ENCODE peak calls at places on chromosome X, in four cellular contexts. E, N, K and M are unnamed samples. For H3K36me3, the result is how much of the 10 kb centered on the place peaks cover.

GRCh38 chrX:109732319-109732779 is 708 bp downstream of the ACSL4 start:
- DNase-seq in N (no peak), K (peak), E (no peak), M (peak)

GRCh38 chrX:150361070-150361776 is 1.9 kb upstream of the MAMLD1 start:
- DNase-seq in E (no peak), K (peak), N (no peak), M (no peak)

GRCh38 chrX:38552721-38553120 is 8.6 kb upstream of the TSPAN7 start:
- DNase-seq in N (no peak), K (no peak), E (no peak), M (no peak)

GRCh38 chrX:22365460-22365859 is 92.7 kb downstream of the CBLL2 start:
- DNase-seq in K (peak), E (no peak), N (no peak), M (no peak)

GRCh38 chrX:145865082-145865481 is 47.5 kb downstream of the SLITRK2 start:
- DNase-seq in K (no peak), N (no peak), E (no peak), M (no peak)

GRCh38 chrX:11298600-11298999 is 5.4 kb downstream of the AMELX start:
- DNase-seq in E (no peak), K (no peak), N (no peak), M (no peak)

GRCh38 chrX:124619710-124620109 is 273.3 kb downstream of the SH2D1A start:
- DNase-seq in K (no peak), N (no peak), E (no peak), M (no peak)

GRCh38 chrX:33741807-33742206 is 390.3 kb downstream of the FAM47A start:
- DNase-seq in N (no peak), K (no peak), E (peak), M (no peak)

GRCh38 chrX:38332505-38332904 is 5.2 kb upstream of the RPGR start:
- DNase-seq in E (no peak), N (no peak), K (no peak), M (peak)

GRCh38 chrX:50903387-50904027 is 7.0 kb upstream of the BMP15 start:
- DNase-seq in E (no peak), K (peak), N (peak), M (no peak)

GRCh38 chrX:130165181-130165702 is 399 bp downstream of the AIFM1 start:
- DNase-seq in E (no peak), N (no peak), K (peak), M (no peak)

GRCh38 chrX:106302304-106302703 is 134.2 kb downstream of the PWWP3B start:
- DNase-seq in E (no peak), N (no peak), K (no peak), M (no peak)

GRCh38 chrX:39816871-39817731 is 280.7 kb downstream of the BCOR start:
- DNase-seq in E (no peak), N (no peak), K (peak), M (no peak)

GRCh38 chrX:118577041-118577440 is 81.4 kb downstream of the DOCK11 start:
- DNase-seq in E (peak), N (no peak), K (no peak), M (no peak)

GRCh38 chrX:105552395-105552794 is 269.9 kb upstream of the NRK start:
- DNase-seq in E (no peak), N (no peak), K (peak), M (no peak)

GRCh38 chrX:147738260-147738659 is 173.5 kb upstream of the FMR1 start:
- DNase-seq in E (no peak), K (no peak), N (no peak), M (no peak)

GRCh38 chrX:115602729-115603389 is 41.9 kb downstream of the PLS3 start:
- DNase-seq in N (no peak), E (no peak), K (no peak), M (no peak)

GRCh38 chrX:39866229-39866628 is 231.5 kb downstream of the BCOR start:
- DNase-seq in E (no peak), K (no peak), N (no peak), M (no peak)

GRCh38 chrX:72255445-72255844 is 16.6 kb upstream of the ERCC6L start:
- DNase-seq in K (no peak), N (no peak), E (no peak), M (no peak)

GRCh38 chrX:78321809-78322208 is 5.6 kb downstream of the CYSLTR1 start:
- DNase-seq in E (no peak), N (peak), K (no peak), M (peak)

GRCh38 chrX:142204522-142205433 is at the start of gene MAGEC2:
- DNase-seq in E (no peak), N (no peak), K (no peak), M (no peak)

GRCh38 chrX:129649268-129650182 is 5.2 kb downstream of the APLN start:
- DNase-seq in K (no peak), N (no peak), E (no peak), M (no peak)

GRCh38 chrX:31036895-31037294 is 34.9 kb downstream of the FTHL17 start:
- DNase-seq in E (no peak), K (peak), N (peak), M (no peak)

GRCh38 chrX:38870386-38870895 is 69.2 kb downstream of the MID1IP1 start:
- DNase-seq in E (no peak), N (no peak), K (no peak), M (no peak)

GRCh38 chrX:82141942-82142341 is 940.0 kb downstream of the SH3BGRL start:
- DNase-seq in K (no peak), N (no peak), E (no peak), M (no peak)

GRCh38 chrX:40156472-40157227 is 58.9 kb upstream of the BCOR start:
- DNase-seq in K (no peak), E (no peak), N (no peak), M (no peak)

DNA sequence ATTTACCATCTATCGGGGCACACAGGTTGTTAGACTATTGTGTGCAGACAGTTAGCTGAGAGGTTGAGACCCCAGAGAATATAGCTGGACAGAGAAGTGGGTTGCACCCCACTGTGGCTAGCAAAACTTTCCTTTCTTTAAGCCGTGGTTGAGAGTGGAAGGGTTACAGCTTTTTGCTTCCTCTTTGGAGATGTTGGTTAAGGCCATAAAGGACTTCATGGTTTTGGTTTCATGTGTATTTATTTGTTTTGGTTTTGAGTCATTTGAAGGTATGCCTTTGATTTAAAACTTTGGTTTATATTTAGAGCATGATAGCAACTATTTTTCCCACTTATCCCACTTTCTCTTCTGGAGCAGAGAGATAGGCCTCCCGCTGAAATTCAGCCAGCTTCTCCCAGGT is 274.3 kb upstream of the IL1RAPL1 start:
- DNase-seq in E (no peak), N (no peak), K (no peak), M (no peak)
- H3K4me3 ChIP-seq in E (no peak), N (no peak), K (no peak), M (no peak)

GRCh38 chrX:49878834-49879655 is at the start of gene USP27X:
- DNase-seq in N (peak), E (peak), K (peak), M (peak)

GRCh38 chrX:49880668-49881067 is 1.4 kb downstream of the USP27X start:
- DNase-seq in K (no peak), E (no peak), N (no peak), M (no peak)

GRCh38 chrX:49879656-49880277 is 483 bp downstream of the USP27X start:
- DNase-seq in N (no peak), K (no peak), E (no peak), M (no peak)

DNA sequence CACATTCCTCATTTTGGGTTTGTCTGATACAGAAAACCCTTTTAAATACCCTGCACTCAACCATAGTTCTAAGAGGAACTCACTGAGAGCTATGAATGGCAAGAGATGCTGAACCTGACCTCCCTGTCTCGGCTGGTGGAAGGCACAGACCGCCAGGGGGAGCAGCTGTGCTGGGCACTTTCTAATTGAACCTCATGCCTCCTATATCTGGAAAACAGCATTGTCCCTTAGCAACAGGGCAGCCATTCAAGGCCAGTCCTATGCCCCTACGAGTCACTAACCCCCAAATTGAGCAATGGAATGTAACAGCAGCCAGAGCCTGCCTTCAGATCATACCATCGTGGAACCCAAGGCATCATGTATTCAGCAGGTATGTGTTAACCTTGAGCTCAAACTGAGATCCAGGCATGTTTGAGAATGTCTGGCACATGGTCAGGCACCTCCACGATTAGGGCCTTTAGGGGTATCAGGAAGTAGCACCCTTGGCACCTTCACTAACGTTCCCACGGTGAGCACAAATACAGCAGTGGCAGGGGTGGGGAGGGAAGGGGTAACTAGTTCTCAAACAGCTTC is 5.1 kb downstream of the USP27X start:
- DNase-seq in E (no peak), K (peak), N (peak), M (peak)
- TF ChIP-seq CTCF in E (peak), K (peak), N (peak), M (peak)

DNA sequence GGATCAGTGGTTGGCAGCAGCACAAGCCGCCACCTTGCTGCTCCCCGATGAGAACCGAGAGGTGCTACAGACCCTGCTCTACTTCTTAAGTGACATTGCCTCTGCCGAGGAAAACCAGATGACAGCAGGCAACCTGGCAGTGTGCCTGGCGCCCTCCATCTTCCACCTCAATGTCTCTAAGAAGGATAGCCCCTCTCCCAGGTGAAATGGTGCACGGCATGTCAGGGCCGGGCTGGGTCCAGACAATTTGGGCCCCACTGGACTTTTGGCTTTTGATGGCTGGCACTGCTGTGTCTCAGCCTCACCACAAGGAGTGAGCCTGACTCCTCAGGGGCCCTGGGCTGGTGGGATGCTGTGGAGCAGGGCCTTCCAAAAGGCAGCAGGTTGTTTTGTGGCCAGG is 74.1 kb downstream of the STARD8 start:
- DNase-seq in E (peak), K (no peak), N (no peak), M (no peak)
- H3K36me3 ChIP-seq in E (under half), K (under half), N (under half), M (under half)

GRCh38 chrX:23782863-23783568 is at the start of gene SAT1:
- DNase-seq in K (peak), E (peak), N (peak), M (peak)

GRCh38 chrX:23783569-23784486 is 855 bp downstream of the SAT1 start:
- DNase-seq in E (no peak), K (peak), N (no peak), M (peak)

GRCh38 chrX:23785564-23785963 is 2.6 kb downstream of the SAT1 start:
- DNase-seq in N (no peak), K (no peak), E (no peak), M (no peak)

GRCh38 chrX:23786268-23786815 is 3.4 kb downstream of the SAT1 start:
- DNase-seq in K (peak), E (no peak), N (no peak), M (no peak)

DNA sequence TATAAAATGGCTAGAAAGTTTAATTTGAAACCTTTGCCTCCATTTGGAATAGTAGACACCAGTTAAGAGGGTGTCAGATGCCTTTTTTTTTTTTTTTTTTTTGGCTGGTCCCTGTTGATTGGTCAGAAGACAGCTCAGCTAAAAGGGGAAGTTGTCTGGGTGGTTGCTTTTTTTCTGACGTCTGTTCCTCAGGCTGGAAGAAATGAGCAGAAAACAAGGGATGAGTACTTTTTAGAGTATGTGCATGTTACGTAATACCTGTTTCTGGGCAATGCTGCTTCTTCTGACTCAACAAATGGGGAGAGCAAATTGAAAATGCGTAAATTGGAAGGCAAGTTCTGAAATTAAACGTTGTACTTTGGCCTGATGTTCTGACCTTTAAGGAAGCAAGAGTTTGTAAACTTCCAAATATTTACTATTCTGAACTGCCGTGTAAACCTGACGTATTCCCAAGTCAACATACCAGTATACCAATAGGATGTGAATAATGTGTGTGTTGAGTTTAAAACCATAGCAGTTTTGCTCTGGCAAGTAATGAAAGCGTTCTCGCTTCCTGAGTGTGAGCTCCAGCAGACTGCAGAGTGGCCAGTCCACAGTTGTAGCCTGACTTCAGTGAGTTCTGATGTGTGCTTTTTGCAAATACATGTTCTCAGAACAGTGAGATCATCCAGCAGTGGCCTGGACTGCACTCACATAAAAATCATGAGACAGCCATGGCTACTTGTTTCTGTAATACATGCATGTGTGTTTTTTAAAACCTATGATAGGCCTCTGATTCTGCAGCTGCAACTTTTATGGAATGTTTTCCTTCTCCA is 1.7 kb downstream of the SAT1 start:
- DNase-seq in N (no peak), K (peak), E (no peak), M (no peak)
- H3K4me3 ChIP-seq in N (peak), K (peak), E (peak), M (peak)

DNA sequence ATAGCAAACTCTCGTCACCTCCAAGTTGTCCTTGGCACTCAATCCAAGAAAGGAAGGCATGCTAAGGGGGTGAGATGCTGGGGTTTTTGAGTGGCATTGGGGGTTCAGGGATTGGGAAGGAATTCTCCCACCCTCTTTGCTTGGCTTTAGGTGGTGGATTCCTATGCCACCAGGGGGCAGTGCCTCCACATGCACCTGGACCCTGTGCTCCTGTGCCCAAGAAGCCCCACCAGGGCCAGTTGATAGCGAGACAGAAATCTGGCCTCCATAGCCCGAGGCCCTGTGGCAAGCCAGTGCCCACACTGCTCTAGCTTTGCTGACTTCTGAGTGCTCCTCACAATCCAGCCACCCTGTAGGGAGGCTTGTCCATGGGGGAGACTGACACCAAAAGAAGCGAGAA is 2.0 kb upstream of the FATE1 start:
- DNase-seq in E (no peak), K (peak), N (peak), M (no peak)
- TF ChIP-seq CTCF in E (no peak), K (peak), N (peak), M (peak)

GRCh38 chrX:292900-293897 is 12.0 kb downstream of the PLCXD1 start:
- DNase-seq in K (no peak), E (peak), N (no peak), M (no peak)
- H3K36me3 ChIP-seq in K (under half), E (under half), N (under half), M (under half)

GRCh38 chrX:12997898-12998687 is 23.2 kb downstream of the TMSB4X start:
- DNase-seq in N (no peak), E (no peak), K (no peak), M (no peak)

GRCh38 chrX:13001097-13001496 is 26.2 kb downstream of the TMSB4X start:
- DNase-seq in K (no peak), E (no peak), N (no peak), M (no peak)

GRCh38 chrX:12999422-12999821 is 24.5 kb downstream of the TMSB4X start:
- DNase-seq in K (no peak), N (no peak), E (no peak), M (peak)

GRCh38 chrX:13001961-13002671 is 27.2 kb downstream of the TMSB4X start:
- DNase-seq in E (no peak), K (no peak), N (no peak), M (no peak)

DNA sequence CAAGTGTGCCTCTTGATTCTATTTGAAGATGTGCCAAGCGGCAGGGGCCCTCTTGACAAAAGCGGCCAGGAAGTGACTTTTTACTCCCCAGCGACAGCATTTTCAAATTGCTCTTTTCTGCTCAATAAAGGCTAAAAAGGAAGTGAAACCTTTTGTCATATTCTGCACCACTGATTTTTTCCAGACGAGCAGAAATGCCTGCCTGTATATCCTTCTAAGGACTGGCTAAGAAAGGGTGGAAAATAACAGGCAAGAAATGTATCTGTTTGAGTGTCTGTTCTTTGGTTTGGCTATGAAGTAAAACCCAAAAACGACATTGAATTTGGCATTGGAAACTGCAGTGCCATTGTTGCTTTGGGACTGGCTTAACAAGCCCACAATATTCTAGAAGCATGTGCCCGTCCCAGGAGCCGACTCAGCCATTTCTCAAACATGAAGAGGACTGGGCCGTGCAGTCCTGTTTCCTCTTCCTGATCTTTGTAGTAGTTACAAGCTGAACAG is 25.5 kb downstream of the TMSB4X start:
- DNase-seq in E (no peak), N (no peak), K (no peak), M (peak)
- H3K4me3 ChIP-seq in E (no peak), N (no peak), K (no peak), M (peak)

GRCh38 chrX:54248309-54248708 is 65.3 kb upstream of the FAM120C start:
- DNase-seq in K (peak), N (no peak), E (no peak), M (no peak)
- TF ChIP-seq CTCF in K (peak), N (no peak), E (no peak), M (peak)

DNA sequence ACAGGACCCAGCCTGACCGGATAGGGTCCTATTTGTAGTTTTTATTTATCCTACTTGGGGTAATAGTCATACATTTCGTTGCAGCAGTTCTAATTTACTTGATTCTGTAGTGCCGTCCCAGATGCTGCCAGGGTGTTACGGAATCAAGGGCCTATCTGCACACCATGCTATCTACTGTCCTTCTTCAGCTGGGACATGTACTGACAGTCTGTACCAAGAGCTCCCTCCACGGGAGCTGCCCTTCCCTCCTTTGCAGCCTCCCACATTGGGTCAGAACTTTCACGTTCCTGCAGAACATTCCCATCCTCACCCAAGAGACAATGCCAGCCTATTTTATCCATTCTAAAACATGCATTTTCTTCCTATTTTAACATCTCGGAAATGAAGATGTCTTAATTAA is 6.7 kb downstream of the SUV39H1 start:
- DNase-seq in E (no peak), N (no peak), K (no peak), M (no peak)
- H3K36me3 ChIP-seq in E (under half), N (under half), K (under half), M (under half)